ENCODE peak calls at places on chromosomes 12 and 14, in eight cellular contexts. V is AG09319; D is NCI-H1092 treated with DMSO at 0.1 percent for 48 hours; A is stimulated activated CD8-positive, alpha-beta memory T cell treated with anti-CD3 and anti-CD28 coated beads, Interleukin-4, amount 100 ng/mL, for 24 hours; B is posterior cingulate gyrus; I is caudate nucleus; W is NCI-H69; N is stomach. E is an unnamed sample.

GRCh38 chr12:10140001-10140400 is 10.0 kb upstream of the CLEC7A start:
- DNase-seq in V (peak; percentile 25), D (peak; percentile 32), I (no peak), A (no peak), W (peak; percentile 9), B (no peak), N (no peak), E (peak; percentile 27)

GRCh38 chr12:125794401-125794800 is 729.2 kb downstream of the AACS start:
- DNase-seq in I (no peak), D (no peak), W (no peak), V (no peak), N (no peak), B (no peak), A (no peak), E (no peak)

GRCh38 chr12:16670456-16671050 is 64.6 kb upstream of the LMO3 start:
- DNase-seq in N (no peak), B (no peak), V (no peak), W (no peak), D (no peak), A (no peak), I (no peak), E (no peak)

GRCh38 chr14:95433094-95433478 is 83.4 kb downstream of the SYNE3 start:
- DNase-seq in A (no peak), W (no peak), N (no peak), I (no peak), V (no peak), B (no peak), D (no peak), E (no peak)

GRCh38 chr12:54262403-54262925 is 17.5 kb downstream of the CBX5 start:
- DNase-seq in B (no peak), V (no peak), D (no peak), I (no peak), W (peak; percentile 62), N (no peak), A (no peak), E (no peak)

GRCh38 chr12:75560167-75560566 is 48.8 kb upstream of the KRR1 start:
- DNase-seq in I (no peak), D (peak; percentile 27), A (no peak), V (no peak), W (peak; percentile 42), N (no peak), B (no peak), E (no peak)

GRCh38 chr14:56237398-56237797 is 119.2 kb downstream of the PELI2 start:
- DNase-seq in W (no peak), I (no peak), B (no peak), V (no peak), D (no peak), A (no peak), N (no peak), E (no peak)

GRCh38 chr12:55704824-55705780 is 2.6 kb downstream of the ITGA7 start:
- DNase-seq in I (no peak), V (no peak), N (no peak), D (no peak), W (no peak), B (no peak), A (no peak), E (no peak)